ENCODE peak calls at places on chromosome 14, in nine cellular contexts. D is stimulated activated naive CD8-positive, alpha-beta T cell treated with anti-CD3 and anti-CD28 coated beads, Interleukin-15, Interleukin-2, amounts not matched to agents 100 U/mL and 50 U/mL, for 24 hours; T is mucosa of descending colon; O is body of pancreas; I is posterior vena cava; X is amniotic stem cell; E is nephron progenitor cell; H is cardiac muscle cell; R is KG1. G is an unnamed sample.
A peak's percentile ranks its signal among the peaks of the same experiment; 100 is the strongest.

GRCh38 chr14:93941293-93941910 is 14.3 kb downstream of the FAM181A start:
- DNase-seq in X (peak; percentile 85), R (no peak), E (no peak), I (no peak), H (peak; percentile 63), O (peak; percentile 93), D (no peak), T (peak; percentile 49), G (no peak)

GRCh38 chr14:83611906-83612305 is 1918.0 kb upstream of the FLRT2 start:
- DNase-seq in I (no peak), O (no peak), R (no peak), X (no peak), H (no peak), T (no peak), E (no peak), D (no peak), G (no peak)

GRCh38 chr14:31435276-31435675 is 14.9 kb upstream of the HEATR5A start:
- DNase-seq in D (no peak), X (peak; percentile 26), R (no peak), I (no peak), E (no peak), T (no peak), H (peak; percentile 48), O (no peak), G (no peak)

GRCh38 chr14:67816326-67817009 is at the start of gene ZFYVE26:
- DNase-seq in H (peak; percentile 95), D (peak; percentile 89), I (peak; percentile 95), O (peak; percentile 97), T (peak; percentile 91), X (peak; percentile 94), E (peak; percentile 83), R (peak; percentile 95), G (peak; percentile 95)

GRCh38 chr14:33347816-33348215 is 409.1 kb downstream of the NPAS3 start:
- DNase-seq in O (no peak), T (no peak), X (no peak), I (no peak), H (no peak), D (no peak), R (no peak), E (no peak), G (no peak)

GRCh38 chr14:92935446-92935845 is 12.5 kb downstream of the CHGA start:
- DNase-seq in T (peak; percentile 23), D (no peak), I (no peak), X (no peak), E (no peak), H (no peak), R (no peak), O (no peak), G (no peak)

GRCh38 chr14:23300687-23301223 is 1.9 kb downstream of the PPP1R3E start:
- DNase-seq in R (no peak), I (peak; percentile 84), X (no peak), T (no peak), E (no peak), H (peak; percentile 41), O (peak; percentile 35), D (peak; percentile 27), G (peak; percentile 39)

GRCh38 chr14:39827901-39828655 is 395.8 kb upstream of the FBXO33 start:
- DNase-seq in R (no peak), O (no peak), I (no peak), D (no peak), E (no peak), T (no peak), X (no peak), H (no peak), G (no peak)

GRCh38 chr14:101113108-101113612 is 209.6 kb upstream of the RTL1 start:
- DNase-seq in I (peak; percentile 56), O (no peak), X (no peak), H (no peak), R (no peak), E (no peak), D (no peak), T (no peak), G (no peak)

G was measured in activated CD8-positive, alpha-beta T cell treated with anti-CD3 and anti-CD28 coated beads, Interleukin-2, amount 10 ng/mL, durations not matched to agents 7 days and 5 days.